ENCODE peak calls at places on chromosome 13, in ten cellular contexts. S is cardiac fibroblast; E is AG10803; K is endodermal cell; M is fibroblast of the aortic adventitia; Z is cardiac muscle cell; C is tibial nerve; R is CD8-positive, alpha-beta T cell; Y is brain microvascular endothelial cell; I is left ventricle myocardium inferior. O is an unnamed sample.

GRCh38 chr13:46559272-46559805 is 6.4 kb downstream of the LRCH1 start:
- DNase-seq in R (no peak), S (peak), K (no peak), E (peak), Y (no peak), Z (no peak), I (no peak), C (no peak), M (peak), O (no peak)

GRCh38 chr13:97460004-97460756 is 26.2 kb downstream of the RAP2A start:
- DNase-seq in S (peak), Z (peak), Y (no peak), R (no peak), K (no peak), M (peak), C (no peak), E (peak), I (no peak), O (no peak)

GRCh38 chr13:43368003-43368402 is 344.6 kb downstream of the DNAJC15 start:
- DNase-seq in C (no peak), M (peak), Y (peak), E (peak), R (no peak), K (no peak), Z (no peak), I (no peak), S (no peak), O (no peak)

GRCh38 chr13:21022694-21023325 is 38.6 kb downstream of the LATS2 start:
- DNase-seq in M (no peak), Z (no peak), S (no peak), C (no peak), R (no peak), I (no peak), Y (no peak), E (no peak), K (peak), O (no peak)

GRCh38 chr13:74206061-74206561 is 71.9 kb upstream of the KLF12 start:
- DNase-seq in K (no peak), Y (peak), Z (peak), R (no peak), M (peak), C (no peak), E (peak), S (peak), I (no peak), O (peak)

GRCh38 chr13:40187324-40187795 is 479.1 kb downstream of the FOXO1 start:
- DNase-seq in Y (no peak), Z (no peak), I (no peak), C (no peak), R (peak), S (no peak), M (no peak), E (no peak), K (peak), O (no peak)

GRCh38 chr13:80441968-80442367 is 101.0 kb upstream of the SPRY2 start:
- DNase-seq in R (no peak), M (peak), Z (peak), S (peak), C (no peak), Y (no peak), I (no peak), E (no peak), K (no peak), O (no peak)

GRCh38 chr13:114285166-114285808 is 3.9 kb downstream of the UPF3A start:
- DNase-seq in M (no peak), Z (no peak), C (no peak), E (peak), I (no peak), K (no peak), Y (no peak), R (no peak), S (peak), O (no peak)

GRCh38 chr13:71751074-71751473 is 115.9 kb downstream of the DACH1 start:
- DNase-seq in K (no peak), I (no peak), Y (no peak), E (no peak), M (no peak), Z (no peak), S (no peak), C (no peak), R (no peak), O (no peak)

GRCh38 chr13:59744747-59745394 is 418.9 kb downstream of the DIAPH3 start:
- DNase-seq in E (peak), R (no peak), S (peak), C (no peak), I (no peak), M (peak), Z (peak), Y (no peak), K (no peak), O (no peak)

GRCh38 chr13:113628291-113629270 is 29.4 kb downstream of the ATP4B start:
- DNase-seq in Y (no peak), I (peak), K (no peak), R (no peak), M (no peak), S (no peak), Z (no peak), E (no peak), C (no peak), O (no peak)

GRCh38 chr13:25103711-25104110 is 7.8 kb downstream of the PABPC3 start:
- DNase-seq in K (no peak), C (no peak), Z (no peak), S (no peak), Y (no peak), I (no peak), E (no peak), M (no peak), R (no peak), O (no peak)

GRCh38 chr13:35598790-35599369 is 122.4 kb upstream of the MAB21L1 start:
- DNase-seq in R (no peak), M (peak), S (no peak), Z (peak), C (no peak), Y (no peak), K (no peak), E (no peak), I (no peak), O (no peak)

GRCh38 chr13:36475468-36475867 is 43.2 kb downstream of the CCNA1 start:
- DNase-seq in C (no peak), I (no peak), S (peak), E (no peak), M (peak), R (no peak), Y (peak), Z (peak), K (peak), O (no peak)

GRCh38 chr13:43272866-43273265 is 249.5 kb downstream of the DNAJC15 start:
- DNase-seq in Y (no peak), I (no peak), C (no peak), E (no peak), M (no peak), Z (no peak), K (peak), R (no peak), S (no peak), O (no peak)

GRCh38 chr13:49502954-49503353 is 7.2 kb downstream of the PHF11 start:
- DNase-seq in E (peak), I (no peak), M (peak), R (no peak), Z (peak), K (no peak), C (no peak), Y (no peak), S (peak), O (no peak)

GRCh38 chr13:26693749-26694463 is 66.7 kb downstream of the GPR12 start:
- DNase-seq in E (no peak), Z (no peak), M (no peak), K (peak), R (no peak), Y (no peak), I (no peak), S (no peak), C (no peak), O (no peak)

GRCh38 chr13:114142640-114143490 is 10.4 kb upstream of the RASA3 start:
- DNase-seq in S (no peak), C (no peak), E (no peak), M (no peak), Y (no peak), K (peak), Z (no peak), I (no peak), R (peak), O (no peak)

GRCh38 chr13:20160346-20161274 is at the start of gene GJA3:
- DNase-seq in C (no peak), E (peak), M (no peak), Z (peak), K (peak), Y (no peak), R (peak), I (peak), S (peak), O (no peak)

GRCh38 chr13:34207334-34207733 is 389.4 kb downstream of the RFC3 start:
- DNase-seq in S (peak), R (no peak), Z (peak), Y (peak), K (no peak), I (peak), M (peak), E (peak), C (no peak), O (peak)

GRCh38 chr13:111219306-111219705 is 101.1 kb upstream of the TEX29 start:
- DNase-seq in M (peak), K (peak), S (peak), E (peak), Y (peak), R (no peak), C (no peak), Z (peak), I (peak), O (peak)

GRCh38 chr13:39452834-39453233 is 150.2 kb downstream of the LHFPL6 start:
- DNase-seq in E (no peak), C (no peak), K (no peak), Z (no peak), I (no peak), M (no peak), S (no peak), Y (no peak), R (no peak), O (no peak)

GRCh38 chr13:20997301-20998061 is 63.9 kb downstream of the LATS2 start:
- DNase-seq in S (peak), I (peak), E (peak), K (peak), R (no peak), Z (peak), M (peak), Y (peak), C (no peak), O (peak)

GRCh38 chr13:110712081-110712848 is 1.2 kb upstream of the ING1 start:
- DNase-seq in M (peak), I (peak), R (peak), S (peak), E (peak), Y (peak), K (peak), Z (peak), C (peak), O (no peak)

GRCh38 chr13:45500492-45501174 is 35.9 kb downstream of the COG3 start:
- DNase-seq in K (no peak), S (peak), E (peak), R (no peak), Y (peak), I (no peak), Z (peak), C (no peak), M (peak), O (peak)

GRCh38 chr13:43119206-43119605 is 95.8 kb downstream of the DNAJC15 start:
- DNase-seq in M (no peak), Z (no peak), R (no peak), E (no peak), I (no peak), K (no peak), Y (no peak), C (no peak), S (no peak), O (no peak)

GRCh38 chr13:47038196-47038595 is 141.3 kb upstream of the HTR2A start:
- DNase-seq in S (peak), Z (no peak), R (no peak), I (no peak), Y (no peak), C (no peak), E (no peak), K (no peak), M (no peak), O (no peak)

GRCh38 chr13:101941095-101941777 is 460.6 kb downstream of the FGF14 start:
- DNase-seq in Y (peak), S (peak), E (peak), M (no peak), R (no peak), C (no peak), K (peak), Z (no peak), I (no peak), O (no peak)
- TF ChIP-seq CTCF in Y (peak), S (peak), E (peak), M (peak), R (no peak), C (no peak), K (peak), Z (no peak), I (no peak), O (peak)

GRCh38 chr13:57627663-57628062 is 3.9 kb upstream of the PCDH17 start:
- DNase-seq in C (no peak), I (no peak), E (peak), R (no peak), K (no peak), Z (peak), Y (no peak), S (peak), M (peak), O (no peak)

GRCh38 chr13:57629821-57630235 is 1.7 kb upstream of the PCDH17 start:
- DNase-seq in M (peak), S (peak), Z (peak), C (no peak), R (no peak), E (peak), I (peak), K (peak), Y (peak), O (no peak)

GRCh38 chr13:57631607-57632275 is at the start of gene PCDH17:
- DNase-seq in Z (peak), M (peak), C (no peak), R (no peak), I (peak), S (peak), K (no peak), E (peak), Y (peak), O (no peak)

GRCh38 chr13:57630661-57631606 is 610 bp upstream of the PCDH17 start:
- DNase-seq in S (peak), R (no peak), E (no peak), Z (peak), I (no peak), Y (peak), C (no peak), M (no peak), K (peak), O (no peak)

GRCh38 chr13:57629391-57629804 is 2.1 kb upstream of the PCDH17 start:
- DNase-seq in E (no peak), S (no peak), Y (no peak), M (peak), R (no peak), C (no peak), I (no peak), K (no peak), Z (peak), O (no peak)
- H3K4me3 ChIP-seq in E (peak), S (peak), Y (peak), M (peak), R (peak), C (peak), I (peak), K (peak), Z (peak), O (peak)

GRCh38 chr13:101624981-101625380 is 172.5 kb downstream of the ITGBL1 start:
- DNase-seq in Z (no peak), C (no peak), M (no peak), K (no peak), Y (no peak), E (no peak), S (no peak), R (no peak), I (no peak), O (no peak)
- TF ChIP-seq CTCF in Z (no peak), C (no peak), M (no peak), K (no peak), Y (no peak), E (no peak), S (no peak), R (no peak), I (no peak), O (no peak)

GRCh38 chr13:28100149-28101121 is at the start of gene FLT3:
- DNase-seq in S (peak), I (peak), R (no peak), Y (peak), E (peak), Z (peak), M (peak), K (peak), C (no peak), O (no peak)
- H3K4me3 ChIP-seq in S (no peak), I (peak), R (peak), Y (peak), E (no peak), Z (peak), M (peak), K (peak), C (peak), O (peak)

GRCh38 chr13:103762523-103762922 is 696.3 kb upstream of the SLC10A2 start:
- DNase-seq in Z (no peak), I (no peak), K (no peak), S (no peak), Y (no peak), M (no peak), C (no peak), R (no peak), E (no peak), O (no peak)
- TF ChIP-seq CTCF in Z (no peak), I (no peak), K (peak), S (no peak), Y (peak), M (no peak), C (no peak), R (no peak), E (no peak), O (no peak)

GRCh38 chr13:99660101-99660500 is 158.8 kb downstream of the TM9SF2 start:
- DNase-seq in R (no peak), C (no peak), I (no peak), E (no peak), S (no peak), K (no peak), M (no peak), Z (no peak), Y (no peak), O (no peak)
- H3K4me3 ChIP-seq in R (no peak), C (no peak), I (no peak), E (no peak), S (no peak), K (peak), M (no peak), Z (no peak), Y (no peak), O (no peak)

O was measured in AG09309.